ENCODE peak calls at places on chromosomes 6 and 20, in six cellular contexts. K, P, Z, R, A and Y are unnamed samples.

GRCh38 chr6:32886674-32887383 is 32.8 kb downstream of the PSMB9 start:
- DNase-seq in K (peak), P (peak), Z (no peak), R (no peak), A (no peak), Y (no peak)

GRCh38 chr20:41538810-41539596 is 79.2 kb downstream of the CHD6 start:
- DNase-seq in K (no peak), P (no peak), Z (no peak), R (no peak), A (no peak), Y (no peak)

GRCh38 chr6:162942860-162943259 is 215.1 kb downstream of the PACRG start:
- DNase-seq in K (no peak), P (no peak), Z (no peak), R (no peak), A (no peak), Y (no peak)

GRCh38 chr20:46704714-46705377 is 4.6 kb upstream of the SLC2A10 start:
- DNase-seq in K (no peak), P (no peak), Z (no peak), R (no peak), A (no peak), Y (no peak)

GRCh38 chr6:15561447-15562199 is 101.2 kb downstream of the DTNBP1 start:
- DNase-seq in K (no peak), P (no peak), Z (no peak), R (no peak), A (no peak), Y (no peak)

GRCh38 chr6:28743271-28743789 is 180.5 kb downstream of the TRIM27 start:
- DNase-seq in K (peak), P (no peak), Z (no peak), R (no peak), A (no peak), Y (no peak)

GRCh38 chr6:83193747-83194582 is 808 bp downstream of the RWDD2A start:
- DNase-seq in K (peak), P (peak), Z (peak), R (peak), A (peak), Y (peak)

GRCh38 chr6:160978141-160978926 is 13.2 kb upstream of the MAP3K4 start:
- DNase-seq in K (no peak), P (no peak), Z (no peak), R (no peak), A (no peak), Y (no peak)

GRCh38 chr6:15330174-15330934 is 84.5 kb downstream of the JARID2 start:
- DNase-seq in K (peak), P (no peak), Z (no peak), R (no peak), A (no peak), Y (no peak)

DNA sequence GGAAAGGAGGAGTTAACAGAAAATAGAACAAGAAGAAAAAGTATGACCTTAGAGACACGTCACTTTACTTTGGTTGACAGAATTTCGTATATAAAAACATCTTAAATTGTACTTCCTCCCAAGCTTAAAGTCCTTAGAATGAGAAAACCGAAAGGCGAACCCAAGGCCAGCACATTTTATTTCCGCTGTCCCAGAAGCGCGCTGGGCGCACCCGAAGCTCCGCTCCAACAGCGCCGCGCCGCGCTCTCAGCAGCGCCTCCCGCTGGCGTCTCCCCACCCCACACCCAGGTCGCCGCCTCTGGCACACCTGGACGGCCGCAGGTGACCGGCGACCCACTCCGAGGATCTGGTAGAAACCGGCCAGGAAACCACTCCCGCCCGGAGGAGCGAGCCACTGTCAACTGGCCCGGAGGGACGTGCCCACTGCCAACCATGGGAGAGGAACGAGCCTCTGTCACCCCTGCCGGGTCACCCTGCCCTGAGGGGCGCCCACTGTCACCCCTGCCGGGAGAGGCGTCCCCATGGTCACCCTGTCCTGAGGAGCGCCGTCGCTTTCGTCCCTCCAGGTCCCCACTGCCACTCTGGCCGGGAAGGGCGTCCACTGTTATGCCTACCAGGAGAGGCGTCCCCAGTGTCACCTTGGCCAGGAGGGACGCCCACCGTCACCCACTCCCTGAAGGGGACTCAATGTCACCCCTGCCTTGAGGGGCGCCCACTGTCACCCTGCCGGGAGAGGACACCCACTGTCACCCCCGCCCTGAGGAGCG is 824 bp downstream of the MPC1 start:
- DNase-seq in K (peak), P (peak), Z (peak), R (peak), A (peak), Y (peak)
- H3K27ac ChIP-seq in K (no peak), P (peak), Z (peak), R (peak), A (peak), Y (peak)

DNA sequence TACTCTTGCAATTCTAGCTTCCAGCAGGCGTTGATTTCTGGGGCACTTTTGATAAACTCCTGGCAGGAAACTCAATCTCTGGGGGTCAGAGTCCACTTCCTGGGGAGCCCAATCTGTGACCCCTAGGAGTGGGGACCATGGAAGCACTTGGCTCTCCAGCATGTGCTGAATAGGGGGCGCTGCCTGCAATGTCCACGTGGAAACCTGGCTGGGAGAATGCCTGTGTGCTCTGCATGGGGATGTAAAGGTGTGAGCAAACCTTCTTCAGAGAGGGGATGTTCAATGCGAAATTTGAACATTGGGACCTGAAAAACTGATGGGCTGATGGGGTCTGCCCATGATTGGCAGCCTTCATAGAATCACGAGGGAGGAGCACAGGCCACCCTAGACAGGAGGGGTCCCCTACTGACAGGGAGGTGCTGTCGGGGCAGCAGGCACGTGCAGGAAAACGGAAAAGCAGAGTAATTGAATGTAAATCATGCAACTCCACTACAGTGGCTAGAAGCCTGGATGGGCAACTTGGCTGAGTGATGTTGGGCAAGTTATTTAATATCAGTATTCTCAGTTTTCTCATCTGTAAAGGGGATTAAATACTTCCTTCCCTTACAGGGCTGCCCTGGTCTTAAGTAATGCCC is 47.8 kb downstream of the CEP43 start:
- DNase-seq in K (no peak), P (no peak), Z (no peak), R (no peak), A (no peak), Y (no peak)
- H3K27ac ChIP-seq in K (no peak), P (no peak), Z (no peak), R (no peak), A (peak), Y (no peak)

GRCh38 chr6:1687402-1687801 is 77.7 kb downstream of the FOXC1 start:
- DNase-seq in K (no peak), P (no peak), Z (no peak), R (no peak), A (no peak), Y (no peak)

GRCh38 chr6:1688396-1688795 is 78.7 kb downstream of the FOXC1 start:
- DNase-seq in K (no peak), P (no peak), Z (no peak), R (no peak), A (no peak), Y (no peak)

GRCh38 chr6:1689141-1689540 is 79.4 kb downstream of the FOXC1 start:
- DNase-seq in K (peak), P (no peak), Z (no peak), R (no peak), A (no peak), Y (no peak)

DNA sequence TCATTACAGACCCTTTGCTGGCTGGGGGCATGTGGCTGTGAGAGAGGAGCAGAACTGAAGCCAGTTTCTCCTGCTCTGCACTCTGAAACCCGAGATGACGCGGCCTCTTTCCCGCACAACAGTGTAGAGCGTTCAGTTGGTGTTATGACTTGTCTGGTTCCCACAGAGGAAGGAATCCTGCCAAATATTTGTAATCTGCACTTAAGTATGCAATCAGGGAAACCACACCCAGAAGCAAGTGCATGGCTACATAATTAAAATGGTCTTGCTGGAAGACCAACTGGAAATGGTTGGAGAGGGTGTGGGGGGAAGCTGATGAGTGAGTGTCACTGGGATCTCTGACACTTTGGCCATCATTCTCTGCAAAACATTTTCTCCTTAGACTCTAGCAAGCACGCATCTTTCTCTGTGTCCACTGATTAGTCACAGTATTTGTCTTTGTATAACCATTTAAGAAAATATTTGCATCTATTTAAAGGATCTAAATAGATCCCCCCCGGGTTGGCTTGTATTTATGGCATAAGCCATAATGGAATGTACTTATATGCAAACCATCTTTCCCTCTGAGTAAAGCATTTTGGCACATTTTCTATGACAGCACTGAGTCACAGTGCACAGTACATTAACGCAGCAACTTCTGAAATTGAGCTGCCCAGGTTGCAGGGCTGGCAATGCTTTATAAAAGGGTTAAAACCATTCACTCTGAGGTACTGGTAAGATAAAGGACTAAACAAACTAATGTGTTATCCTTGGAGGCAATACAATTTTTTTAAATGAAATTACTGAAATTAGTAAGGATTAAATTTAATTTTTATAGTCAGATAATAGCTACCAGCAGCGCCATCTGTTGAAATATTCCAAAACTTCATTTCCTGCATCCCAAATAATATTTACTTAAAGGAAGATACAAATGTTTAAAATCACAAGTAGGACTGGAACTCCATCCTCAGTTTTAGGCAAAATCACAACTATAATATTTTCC is 76.7 kb downstream of the FOXC1 start:
- DNase-seq in K (peak), P (no peak), Z (no peak), R (no peak), A (peak), Y (no peak)
- H3K27ac ChIP-seq in K (peak), P (peak), Z (no peak), R (no peak), A (no peak), Y (no peak)

GRCh38 chr6:13412639-13413465 is 74.5 kb downstream of the GFOD1 start:
- DNase-seq in K (no peak), P (no peak), Z (no peak), R (no peak), A (no peak), Y (no peak)

GRCh38 chr6:13409991-13410390 is 77.4 kb downstream of the GFOD1 start:
- DNase-seq in K (no peak), P (no peak), Z (no peak), R (no peak), A (no peak), Y (no peak)

GRCh38 chr6:13412211-13412610 is 75.2 kb downstream of the GFOD1 start:
- DNase-seq in K (no peak), P (no peak), Z (no peak), R (no peak), A (no peak), Y (no peak)

GRCh38 chr6:13413466-13413862 is 73.9 kb downstream of the GFOD1 start:
- DNase-seq in K (no peak), P (no peak), Z (no peak), R (no peak), A (no peak), Y (no peak)

DNA sequence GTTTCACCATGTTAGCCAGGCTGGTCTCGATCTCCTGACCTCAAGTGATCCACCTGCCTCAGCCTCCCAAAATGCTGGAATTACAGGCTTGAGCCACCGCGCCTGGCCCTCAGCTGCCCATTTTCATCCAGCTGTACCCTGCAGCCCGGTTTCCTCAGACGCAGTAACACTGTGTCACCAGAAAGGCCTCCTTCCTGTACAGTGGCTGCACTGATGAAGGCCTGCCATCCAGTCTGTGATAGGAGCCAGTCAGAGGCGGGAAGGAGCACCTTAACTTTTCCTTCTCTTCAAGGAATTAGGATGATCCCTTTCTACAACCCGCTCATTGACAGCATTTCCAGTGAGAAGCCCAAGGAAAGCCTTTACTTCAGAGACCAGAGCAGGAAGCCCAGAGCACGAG is 75.9 kb downstream of the GFOD1 start:
- DNase-seq in K (no peak), P (no peak), Z (no peak), R (no peak), A (no peak), Y (no peak)
- H3K27ac ChIP-seq in K (no peak), P (peak), Z (no peak), R (no peak), A (no peak), Y (no peak)

DNA sequence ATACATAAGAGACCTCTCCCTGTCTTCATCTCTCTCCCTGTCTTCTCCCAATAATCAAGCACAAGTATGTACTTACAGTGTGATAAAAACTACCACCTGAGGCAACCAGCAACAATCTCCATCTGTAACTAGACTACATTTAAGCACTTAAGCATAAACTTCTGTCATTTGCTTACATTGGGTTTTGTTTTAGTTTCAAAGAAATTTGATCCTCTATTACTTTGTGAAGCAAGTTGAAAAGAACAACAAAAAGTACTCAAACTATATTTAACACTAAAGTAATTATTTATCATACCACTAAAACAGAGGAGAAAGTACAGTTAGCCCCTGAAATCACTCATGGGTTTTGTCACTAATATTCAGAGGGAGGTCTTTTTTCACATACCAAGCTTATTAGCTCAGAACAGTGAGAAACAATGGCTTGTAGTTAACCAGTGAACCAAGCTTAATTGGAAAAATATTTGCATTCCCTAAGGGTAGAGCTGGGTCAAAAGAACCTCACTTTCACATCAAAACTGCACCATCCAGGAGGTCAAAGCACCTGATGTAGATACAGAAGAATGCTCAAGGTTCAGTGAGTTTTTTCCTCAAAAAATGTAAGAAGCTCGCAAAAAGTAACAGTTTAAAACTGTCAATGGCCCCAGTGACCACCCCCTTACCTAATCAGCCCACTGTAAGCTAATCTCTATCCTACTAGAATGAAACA is 34.1 kb downstream of the DCDC2 start:
- DNase-seq in K (peak), P (no peak), Z (no peak), R (no peak), A (no peak), Y (no peak)
- H3K27ac ChIP-seq in K (no peak), P (no peak), Z (no peak), R (no peak), A (no peak), Y (no peak)